ENCODE peak calls at places on chromosomes 16 and 17, in seven cellular contexts. J is retinal pigment epithelial cell, P is GM20000, N is neural crest cell, H is fibroblast of mammary gland, I is dorsolateral prefrontal cortex, C is type B pancreatic cell. G is an unnamed sample.

GRCh38 chr17:45398800-45399199 is 33.9 kb downstream of the ARHGAP27 start:
- DNase-seq in C (no peak), P (no peak), H (no peak), I (no peak), N (no peak), J (no peak), G (no peak)

GRCh38 chr17:72977768-72978417 is 114.6 kb downstream of the SLC39A11 start:
- DNase-seq in I (no peak), P (no peak), H (peak; percentile 24), N (no peak), J (peak; percentile 52), C (no peak), G (no peak)

GRCh38 chr17:63447688-63448005 is 1.5 kb upstream of the CYB561 start:
- DNase-seq in J (no peak), N (no peak), I (no peak), H (no peak), C (no peak), P (no peak), G (no peak)

GRCh38 chr17:73342057-73342522 is 30.3 kb upstream of the CDC42EP4 start:
- DNase-seq in P (no peak), I (peak; percentile 93), C (no peak), H (peak; percentile 69), J (peak; percentile 96), N (peak; percentile 41), G (no peak)

GRCh38 chr16:11198817-11199216 is 57.2 kb downstream of the SOCS1 start:
- DNase-seq in I (no peak), H (no peak), C (no peak), N (no peak), P (no peak), J (no peak), G (no peak)

GRCh38 chr17:77690271-77691161 is 268.0 kb upstream of the TNRC6C start:
- DNase-seq in J (no peak), N (no peak), I (no peak), P (no peak), C (peak; percentile 61), H (no peak), G (no peak)

GRCh38 chr17:6166492-6167179 is 96.5 kb downstream of the WSCD1 start:
- DNase-seq in C (no peak), P (no peak), J (no peak), I (no peak), H (no peak), N (no peak), G (no peak)

GRCh38 chr17:81049973-81050551 is 15.1 kb downstream of the BAIAP2 start:
- DNase-seq in N (no peak), P (no peak), H (peak; percentile 46), C (no peak), J (no peak), I (no peak), G (no peak)

GRCh38 chr17:7475764-7476422 is 3.5 kb downstream of the ZBTB4 start:
- DNase-seq in P (no peak), C (no peak), N (no peak), J (no peak), I (no peak), H (peak; percentile 74), G (peak; percentile 35)

GRCh38 chr17:2975469-2975958 is 87.9 kb downstream of the OR1D5 start:
- DNase-seq in J (no peak), N (no peak), P (no peak), C (no peak), I (no peak), H (peak; percentile 25), G (no peak)

DNA sequence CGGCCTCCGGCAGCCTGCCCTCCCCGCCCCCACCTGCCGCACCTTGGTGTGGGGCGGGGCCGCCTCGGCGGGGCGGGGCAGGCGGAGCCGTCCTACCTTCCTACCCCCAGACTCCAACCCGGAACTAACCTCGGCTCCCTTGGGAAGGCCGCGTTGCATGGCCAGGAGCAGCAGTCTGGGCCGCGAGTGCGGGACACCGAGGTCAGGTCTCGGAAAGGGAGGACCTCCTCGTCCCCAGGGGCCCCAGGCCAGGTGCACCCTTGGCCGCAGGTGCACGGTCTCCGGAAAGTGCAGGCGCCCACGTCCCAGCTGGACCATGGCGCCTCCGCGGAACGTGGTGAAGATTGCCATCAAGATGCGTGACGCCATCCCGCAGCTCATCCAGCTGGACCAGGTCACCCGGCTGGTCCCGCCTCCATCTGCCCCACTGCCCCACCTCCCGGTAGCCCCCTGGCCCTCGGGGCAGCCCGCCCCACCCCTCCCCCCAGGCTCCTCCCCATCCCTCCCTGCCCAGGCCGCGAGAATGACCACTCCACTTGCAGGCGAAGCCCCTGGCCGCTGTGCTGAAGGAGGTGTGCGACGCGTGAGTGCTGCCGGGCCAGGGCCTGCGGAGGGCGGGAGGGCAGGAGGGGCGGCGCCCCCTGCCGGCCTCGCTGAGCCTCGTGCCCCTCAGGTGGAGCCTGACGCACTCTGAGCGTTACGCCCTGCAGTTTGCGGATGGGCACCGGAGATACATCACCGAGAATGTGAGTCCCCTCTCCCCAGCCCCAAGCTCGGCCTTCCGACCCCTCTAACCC is at the start of gene ELMO3:
- DNase-seq in P (no peak), N (no peak), H (no peak), I (no peak), C (no peak), J (no peak), G (no peak)
- TF ChIP-seq CTCF in P (no peak), N (peak; percentile 63), H (peak; percentile 32), I (peak; percentile 30), C (peak; percentile 56), J (peak; percentile 61), G (peak; percentile 50)

DNA sequence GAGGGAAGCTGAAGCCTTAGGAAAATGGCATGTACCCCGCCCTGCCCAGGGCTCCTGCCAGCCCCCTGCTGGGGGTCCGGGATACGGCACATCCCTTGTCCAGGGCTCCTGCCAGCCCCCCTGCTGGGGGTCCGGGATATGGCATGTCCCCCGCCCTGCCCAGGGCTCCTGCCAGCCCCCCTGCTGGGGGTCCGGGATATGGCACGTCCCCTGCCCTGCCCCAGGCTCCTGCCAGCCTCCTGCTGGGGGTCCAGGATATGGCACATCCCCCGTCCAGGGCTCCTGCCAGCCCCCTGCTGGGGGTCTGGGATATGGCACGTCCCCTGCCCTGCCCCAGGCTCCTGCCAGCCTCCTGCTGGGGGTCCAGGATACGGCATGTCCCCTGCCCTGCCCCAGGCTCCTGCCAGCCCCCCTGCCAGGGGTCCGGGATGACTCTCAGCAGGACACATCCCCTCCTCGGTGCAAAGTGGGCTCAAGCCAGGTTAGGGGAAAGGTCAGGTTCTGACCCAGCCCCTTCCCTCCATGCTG is 43.2 kb downstream of the RPH3AL start:
- DNase-seq in I (no peak), J (no peak), N (peak; percentile 71), P (no peak), H (no peak), C (no peak), G (no peak)
- TF ChIP-seq CTCF in I (no peak), J (peak; percentile 56), N (peak; percentile 77), P (no peak), H (no peak), C (peak; percentile 94), G (peak; percentile 80)

DNA sequence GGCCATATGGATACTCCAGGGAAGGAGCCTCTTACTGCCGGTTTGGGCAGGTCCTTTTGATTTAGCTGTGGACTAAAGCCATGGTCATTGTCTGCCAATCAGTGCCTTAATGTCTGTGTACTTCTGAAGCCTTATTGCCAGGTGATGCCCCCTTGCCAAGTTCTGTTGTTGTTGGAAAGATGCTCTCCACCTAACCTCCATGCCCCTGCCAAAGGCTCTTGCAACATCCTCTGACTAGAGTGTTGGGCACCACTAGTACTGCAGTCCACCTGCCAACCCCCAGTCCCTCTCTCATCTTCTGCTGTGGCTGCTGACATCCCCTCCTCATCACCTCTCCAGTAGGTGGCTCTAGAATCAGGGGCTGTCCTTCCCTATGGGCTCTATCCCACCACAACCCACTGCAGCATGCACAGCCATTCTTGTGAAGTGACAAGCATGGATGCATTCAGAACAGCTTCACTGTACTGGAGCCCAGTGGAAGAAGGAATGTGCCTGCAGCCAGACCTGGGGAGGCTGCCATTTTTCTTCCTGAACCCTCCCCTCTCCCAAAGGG is 375.3 kb upstream of the CDH5 start:
- DNase-seq in H (no peak), C (no peak), N (no peak), I (no peak), P (no peak), J (no peak), G (no peak)
- TF ChIP-seq CTCF in H (no peak), C (no peak), N (no peak), I (no peak), P (no peak), J (peak; percentile 3), G (no peak)

DNA sequence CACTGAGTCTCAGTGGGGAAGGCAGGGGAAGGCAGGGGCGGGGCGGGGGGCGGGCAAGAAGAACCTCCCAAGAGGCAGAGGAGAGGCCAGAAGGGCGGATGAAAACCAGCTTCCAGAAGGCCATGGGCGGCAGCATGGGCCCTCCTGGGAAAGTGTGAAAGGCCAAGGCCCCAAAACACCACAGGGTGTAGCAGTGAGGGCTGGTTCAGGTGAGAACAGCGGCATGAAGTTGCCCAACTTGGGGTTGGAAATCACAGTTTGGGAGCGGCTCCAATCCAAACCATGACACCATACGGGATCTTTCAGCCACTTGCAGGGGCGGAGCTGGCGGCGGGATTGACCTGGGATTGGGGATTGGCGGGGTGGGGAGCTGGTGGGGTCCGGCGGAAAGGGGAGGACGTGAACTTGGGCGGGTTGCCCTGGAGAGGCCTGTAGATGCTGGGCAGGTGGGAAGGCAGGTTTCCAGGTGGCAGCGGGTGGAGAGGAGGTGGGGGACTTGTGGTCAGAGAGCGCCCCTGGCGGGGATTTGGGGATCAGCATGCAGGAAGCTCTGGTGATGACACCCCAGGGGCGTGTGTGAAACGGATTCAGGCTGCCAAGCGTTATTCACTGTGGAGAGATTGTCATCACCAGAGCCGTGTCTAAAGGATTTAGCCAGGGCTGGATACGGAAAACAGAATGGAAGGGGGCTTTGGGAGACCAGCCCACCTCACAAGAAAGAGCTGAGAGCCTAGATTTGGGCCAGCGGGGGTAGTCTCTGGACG is 80.9 kb downstream of the ARHGAP23 start:
- DNase-seq in P (peak; percentile 91), H (peak; percentile 86), I (peak; percentile 85), J (peak; percentile 67), N (peak; percentile 81), C (peak; percentile 88), G (peak; percentile 87)
- TF ChIP-seq CTCF in P (peak; percentile 55), H (peak; percentile 72), I (peak; percentile 86), J (peak; percentile 91), N (peak; percentile 91), C (peak; percentile 93), G (peak; percentile 95)

GRCh38 chr16:67842509-67843342 is 606 bp downstream of the THAP11 start:
- DNase-seq in H (peak; percentile 45), P (peak; percentile 74), C (peak; percentile 73), I (peak; percentile 69), J (no peak), N (peak; percentile 49), G (peak; percentile 30)
- TF ChIP-seq CTCF in H (peak; percentile 24), P (peak; percentile 45), C (peak; percentile 57), I (no peak), J (peak; percentile 47), N (peak; percentile 50), G (peak; percentile 55)

GRCh38 chr17:15263680-15264079 is 1.4 kb downstream of the PMP22 start:
- DNase-seq in I (no peak), N (no peak), P (no peak), C (no peak), H (peak; percentile 22), J (no peak), G (no peak)
- TF ChIP-seq CTCF in I (no peak), N (no peak), P (no peak), C (no peak), H (no peak), J (no peak), G (no peak)